ENCODE peak calls at places on chromosomes 13 and 19, in ten cellular contexts. P is RWPE1; W is CD4-positive, alpha-beta T cell; H is RWPE2; U is ovary; C is dorsolateral prefrontal cortex; D is ascending aorta; E is endothelial cell; Z is neural crest cell; T is tibial artery. O is an unnamed sample.
A peak's percentile ranks its signal among the peaks of the same experiment; 100 is the strongest.

GRCh38 chr19:4556574-4557185 is 2.8 kb downstream of the SEMA6B start:
- DNase-seq in H (no peak), C (no peak), Z (peak; percentile 43), E (no peak), T (no peak), W (no peak), U (no peak), D (no peak), P (peak; percentile 96), O (no peak)

GRCh38 chr13:80083516-80084085 is 257.3 kb downstream of the SPRY2 start:
- DNase-seq in T (no peak), E (no peak), U (no peak), D (no peak), H (no peak), C (peak; percentile 65), Z (no peak), W (no peak), P (no peak), O (no peak)

GRCh38 chr13:94784066-94784465 is 71.7 kb upstream of the SOX21 start:
- DNase-seq in C (no peak), Z (no peak), U (no peak), E (no peak), H (no peak), D (no peak), W (no peak), P (no peak), T (no peak), O (no peak)

GRCh38 chr13:48156466-48156865 is 61.6 kb upstream of the MED4 start:
- DNase-seq in H (no peak), D (no peak), U (no peak), T (peak; percentile 36), C (no peak), W (peak; percentile 77), Z (peak; percentile 1), P (no peak), E (no peak), O (no peak)

GRCh38 chr13:30696278-30697176 is 38.8 kb upstream of the ALOX5AP start:
- DNase-seq in E (peak; percentile 29), D (no peak), C (no peak), W (no peak), U (no peak), H (no peak), P (no peak), T (peak; percentile 60), Z (no peak), O (no peak)

GRCh38 chr13:26929971-26930730 is 169.6 kb upstream of the GPR12 start:
- DNase-seq in D (no peak), T (peak; percentile 36), E (peak; percentile 88), H (no peak), W (peak; percentile 38), Z (peak; percentile 92), P (peak; percentile 73), U (peak; percentile 81), C (peak; percentile 82), O (peak; percentile 76)

GRCh38 chr19:7862413-7862951 is 11.7 kb downstream of the PRR36 start:
- DNase-seq in U (peak; percentile 79), C (peak; percentile 84), D (no peak), P (peak; percentile 80), W (peak; percentile 78), H (peak; percentile 77), E (peak; percentile 87), T (no peak), Z (peak; percentile 88), O (peak; percentile 94)

GRCh38 chr19:47848871-47849473 is 10.1 kb upstream of the TPRX2 start:
- DNase-seq in D (no peak), W (peak; percentile 22), Z (peak; percentile 51), T (no peak), C (no peak), E (peak; percentile 64), H (no peak), P (no peak), U (no peak), O (no peak)

GRCh38 chr19:16608290-16608704 is 19.7 kb downstream of the MED26 start:
- DNase-seq in E (no peak), Z (no peak), H (no peak), D (no peak), C (no peak), P (peak; percentile 27), W (no peak), T (peak; percentile 79), U (no peak), O (no peak)

GRCh38 chr13:45325806-45326205 is 15.2 kb downstream of the TPT1 start:
- DNase-seq in C (no peak), D (peak; percentile 39), Z (no peak), H (no peak), U (no peak), T (peak; percentile 69), E (no peak), W (no peak), P (peak; percentile 67), O (no peak)

GRCh38 chr13:43232866-43233265 is 209.5 kb downstream of the DNAJC15 start:
- DNase-seq in D (no peak), H (no peak), U (no peak), E (no peak), W (no peak), C (no peak), P (peak; percentile 42), Z (no peak), T (no peak), O (no peak)

GRCh38 chr19:2385053-2385721 is 25.1 kb downstream of the TMPRSS9 start:
- DNase-seq in H (peak; percentile 92), P (peak; percentile 96), D (no peak), C (no peak), U (peak; percentile 42), E (peak; percentile 14), Z (peak; percentile 26), W (no peak), T (no peak), O (peak; percentile 72)

GRCh38 chr13:108919036-108919907 is 289.9 kb downstream of the MYO16 start:
- DNase-seq in H (no peak), W (no peak), Z (no peak), P (peak; percentile 55), C (no peak), T (no peak), E (no peak), D (no peak), U (no peak), O (no peak)

GRCh38 chr13:80359459-80360297 is 18.8 kb upstream of the SPRY2 start:
- DNase-seq in H (no peak), D (no peak), P (no peak), W (no peak), Z (peak; percentile 53), E (peak; percentile 34), C (no peak), T (no peak), U (no peak), O (no peak)

GRCh38 chr19:34985249-34986022 is 14.7 kb upstream of the GRAMD1A start:
- DNase-seq in Z (no peak), C (peak; percentile 87), U (no peak), W (no peak), E (peak; percentile 58), H (no peak), T (peak; percentile 54), D (no peak), P (no peak), O (no peak)

GRCh38 chr13:78625384-78625783 is 22.0 kb upstream of the POU4F1 start:
- DNase-seq in H (no peak), P (no peak), D (no peak), Z (no peak), E (no peak), U (no peak), C (no peak), W (no peak), T (no peak), O (no peak)

GRCh38 chr13:96082640-96083039 is 7.3 kb upstream of the HS6ST3 start:
- DNase-seq in E (no peak), H (no peak), W (no peak), Z (no peak), P (no peak), C (no peak), D (no peak), U (no peak), T (no peak), O (no peak)

GRCh38 chr19:48914181-48914580 is 14.1 kb downstream of the NUCB1 start:
- DNase-seq in T (no peak), P (no peak), D (no peak), W (no peak), H (no peak), C (no peak), E (no peak), Z (no peak), U (no peak), O (no peak)

GRCh38 chr19:48918801-48919247 is 14.7 kb upstream of the DHDH start:
- DNase-seq in H (no peak), U (peak; percentile 54), P (no peak), D (no peak), T (no peak), Z (peak; percentile 44), W (no peak), E (peak; percentile 40), C (no peak), O (no peak)

GRCh38 chr19:48913114-48913513 is 13.0 kb downstream of the NUCB1 start:
- DNase-seq in Z (no peak), C (no peak), T (no peak), D (no peak), H (no peak), W (no peak), P (no peak), U (no peak), E (no peak), O (peak; percentile 41)

GRCh38 chr19:48918071-48918470 is 15.4 kb upstream of the DHDH start:
- DNase-seq in H (no peak), U (no peak), C (no peak), T (no peak), P (no peak), D (no peak), E (no peak), W (no peak), Z (no peak), O (no peak)

GRCh38 chr19:48915757-48916156 is 15.6 kb downstream of the NUCB1 start:
- DNase-seq in U (no peak), H (no peak), W (no peak), D (no peak), C (no peak), Z (no peak), P (no peak), T (no peak), E (no peak), O (no peak)
- TF ChIP-seq CTCF in U (no peak), H (no peak), W (no peak), D (no peak), C (no peak), Z (no peak), P (no peak), T (no peak), E (no peak), O (no peak)

GRCh38 chr13:20489185-20489820 is 36.4 kb downstream of the CRYL1 start:
- DNase-seq in D (no peak), Z (no peak), W (peak; percentile 64), H (no peak), P (peak; percentile 41), T (peak; percentile 25), C (no peak), E (no peak), U (no peak), O (peak; percentile 38)
- TF ChIP-seq CTCF in D (no peak), Z (no peak), W (peak; percentile 86), H (peak; percentile 17), P (no peak), T (peak; percentile 15), C (peak; percentile 60), E (no peak), U (no peak), O (peak; percentile 39)

GRCh38 chr19:38044267-38045111 is 137.5 kb downstream of the SIPA1L3 start:
- DNase-seq in D (no peak), Z (no peak), P (peak; percentile 26), W (no peak), U (no peak), E (no peak), H (no peak), T (no peak), C (no peak), O (no peak)
- TF ChIP-seq CTCF in D (no peak), Z (no peak), P (no peak), W (no peak), U (no peak), E (no peak), H (peak; percentile 24), T (no peak), C (no peak), O (no peak)

GRCh38 chr19:21698215-21698614 is 69.2 kb downstream of the ZNF100 start:
- DNase-seq in D (no peak), H (no peak), E (no peak), Z (no peak), C (no peak), P (no peak), W (no peak), T (no peak), U (no peak), O (no peak)
- TF ChIP-seq CTCF in D (peak; percentile 6), H (peak; percentile 30), E (peak; percentile 59), Z (peak; percentile 68), C (peak; percentile 59), P (peak; percentile 29), W (peak; percentile 76), T (peak; percentile 50), U (peak; percentile 32), O (peak; percentile 12)